ENCODE peak calls at places on chromosomes 5 and 9, in four cellular contexts. J is astrocyte, U is GM23248, I is neural progenitor cell. Y is an unnamed sample.
A peak's percentile ranks its signal among the peaks of the same experiment; 100 is the strongest.

GRCh38 chr5:77356740-77357139 is 135.4 kb downstream of the WDR41 start:
- DNase-seq in J (peak; percentile 58), U (peak; percentile 59), I (no peak), Y (peak; percentile 24)

GRCh38 chr5:56818409-56819026 is 3.2 kb downstream of the MAP3K1 start:
- DNase-seq in J (no peak), U (peak; percentile 33), I (no peak), Y (no peak)

GRCh38 chr5:168472329-168472728 is 13.9 kb upstream of the RARS1 start:
- DNase-seq in J (peak; percentile 95), U (peak; percentile 97), I (no peak), Y (peak; percentile 79)

GRCh38 chr5:159799701-159800100 is 116.6 kb upstream of the ADRA1B start:
- DNase-seq in J (no peak), U (no peak), I (peak; percentile 11), Y (no peak)

GRCh38 chr5:66864240-66864884 is 268.2 kb downstream of the MAST4 start:
- DNase-seq in J (peak; percentile 55), U (peak; percentile 78), I (no peak), Y (peak; percentile 1)

GRCh38 chr5:97181856-97182545 is 1.0 kb downstream of the RIOK2 start:
- DNase-seq in J (peak; percentile 31), U (peak; percentile 46), I (no peak), Y (no peak)

GRCh38 chr5:120164037-120164436 is 300.1 kb upstream of the PRR16 start:
- DNase-seq in J (no peak), U (no peak), I (no peak), Y (no peak)

GRCh38 chr9:34333836-34334235 is 4.5 kb downstream of the NUDT2 start:
- DNase-seq in J (no peak), U (no peak), I (no peak), Y (no peak)

GRCh38 chr5:53877243-53877642 is 316.8 kb downstream of the NDUFS4 start:
- DNase-seq in J (peak; percentile 82), U (peak; percentile 93), I (no peak), Y (peak; percentile 33)

GRCh38 chr5:57176350-57176857 is 2.5 kb downstream of the GPBP1 start:
- DNase-seq in J (peak; percentile 81), U (peak; percentile 92), I (no peak), Y (peak; percentile 33)

GRCh38 chr9:3526903-3527652 is 1.3 kb upstream of the RFX3 start:
- DNase-seq in J (no peak), U (peak; percentile 47), I (peak; percentile 77), Y (peak; percentile 27)

GRCh38 chr9:105296889-105297288 is 52.4 kb downstream of the SLC44A1 start:
- DNase-seq in J (peak; percentile 96), U (peak; percentile 97), I (peak; percentile 31), Y (peak; percentile 66)

GRCh38 chr5:170522211-170523128 is 18.6 kb downstream of the KCNIP1 start:
- DNase-seq in J (peak; percentile 67), U (peak; percentile 86), I (no peak), Y (peak; percentile 63)

GRCh38 chr9:134943411-134943810 is 25.7 kb upstream of the FCN1 start:
- DNase-seq in J (no peak), U (no peak), I (no peak), Y (no peak)

GRCh38 chr5:145752947-145753346 is 82.2 kb downstream of the PRELID2 start:
- DNase-seq in J (peak; percentile 55), U (peak; percentile 60), I (peak; percentile 23), Y (no peak)

GRCh38 chr5:80216753-80217596 is 38.9 kb downstream of the SERINC5 start:
- DNase-seq in J (no peak), U (peak; percentile 53), I (peak; percentile 31), Y (no peak)

GRCh38 chr9:121944741-121945191 is 148.3 kb downstream of the TTLL11 start:
- DNase-seq in J (peak; percentile 56), U (peak; percentile 94), I (no peak), Y (peak; percentile 89)

GRCh38 chr5:88606173-88606572 is 276.8 kb downstream of the MEF2C start:
- DNase-seq in J (peak; percentile 27), U (no peak), I (no peak), Y (peak; percentile 70)

GRCh38 chr5:61625682-61626620 is 293.9 kb downstream of the ZSWIM6 start:
- DNase-seq in J (peak; percentile 29), U (peak; percentile 66), I (peak; percentile 74), Y (no peak)

GRCh38 chr9:100216178-100216787 is 117.2 kb downstream of the INVS start:
- DNase-seq in J (peak; percentile 10), U (peak; percentile 62), I (peak; percentile 71), Y (peak; percentile 67)

GRCh38 chr9:109875495-109875894 is 95.5 kb downstream of the PALM2AKAP2 start:
- DNase-seq in J (no peak), U (no peak), I (no peak), Y (no peak)

GRCh38 chr5:109688647-109688998 is 1.1 kb upstream of the MAN2A1 start:
- DNase-seq in J (no peak), U (peak; percentile 65), I (peak; percentile 51), Y (peak; percentile 34)

DNA sequence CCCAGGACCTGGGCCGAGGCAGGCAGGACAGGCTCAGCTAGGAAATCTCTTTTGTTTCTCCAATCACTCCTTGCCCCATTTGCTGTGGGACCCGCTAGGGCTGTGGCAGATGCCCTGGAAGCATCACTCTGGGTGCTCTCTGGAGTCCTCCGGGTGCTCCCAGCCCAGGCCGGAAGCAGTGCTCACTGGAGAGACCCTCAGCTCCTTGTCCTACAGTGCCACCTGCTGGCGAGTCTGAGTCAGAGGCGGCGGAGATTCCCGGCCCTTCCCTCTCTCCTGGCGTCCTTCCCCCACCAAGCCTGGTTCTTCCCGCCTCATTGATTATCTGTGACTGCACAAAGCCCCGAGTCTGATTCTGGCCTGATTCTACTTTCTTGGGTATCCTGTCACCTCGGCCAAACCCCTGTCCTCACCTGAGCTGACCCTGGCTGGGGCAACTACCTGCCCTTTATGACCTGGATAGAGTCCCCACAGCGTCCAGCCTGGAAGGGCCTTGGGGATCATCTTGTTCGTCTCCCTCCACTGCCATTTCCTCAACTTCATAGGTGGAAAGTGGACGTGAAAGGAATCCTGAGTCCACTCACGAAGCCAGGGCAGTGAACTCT is 7.3 kb upstream of the BARHL1 start:
- DNase-seq in J (peak; percentile 45), U (peak; percentile 83), I (peak; percentile 93), Y (peak; percentile 72)
- TF ChIP-seq EZH2 in J (no peak), U (no peak), I (peak; percentile 59), Y (no peak)

GRCh38 chr9:127783111-127783621 is 2.7 kb upstream of the CDK9 start:
- DNase-seq in J (no peak), U (no peak), I (peak; percentile 40), Y (no peak)
- H3K27ac ChIP-seq in J (no peak overlapping the region), U (no peak overlapping the region), I (no peak overlapping the region), Y (no peak overlapping the region)

DNA sequence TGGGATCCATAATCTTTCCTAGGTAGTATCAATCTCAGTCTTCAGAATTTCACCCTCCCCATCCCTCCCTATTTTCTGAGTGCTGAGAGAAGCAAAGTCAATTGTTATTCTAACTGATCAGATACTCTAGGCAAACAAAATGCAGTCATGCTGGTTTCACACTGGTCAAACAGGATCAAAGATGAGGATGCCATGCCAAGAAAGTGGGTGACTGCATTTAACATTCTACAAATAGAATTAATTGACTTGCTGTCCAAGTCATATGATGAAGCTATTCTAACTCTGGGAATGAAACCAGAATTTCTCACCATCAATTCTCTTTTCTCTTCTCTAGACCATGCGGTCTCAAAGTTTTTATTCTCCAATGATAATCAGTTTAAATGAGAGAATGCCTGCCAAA is 112.5 kb downstream of the CTNND2 start:
- DNase-seq in J (peak; percentile 8), U (no peak), I (no peak), Y (peak; percentile 82)
- TF ChIP-seq EZH2 in J (no peak), U (no peak), I (no peak), Y (no peak)

GRCh38 chr9:79579624-79580023 is 7.9 kb downstream of the TLE4 start:
- DNase-seq in J (no peak), U (no peak), I (no peak), Y (no peak)

GRCh38 chr9:79578891-79579290 is 7.1 kb downstream of the TLE4 start:
- DNase-seq in J (no peak), U (peak; percentile 61), I (no peak), Y (no peak)

GRCh38 chr9:79580065-79580464 is 8.3 kb downstream of the TLE4 start:
- DNase-seq in J (no peak), U (no peak), I (no peak), Y (no peak)

GRCh38 chr9:79581794-79582193 is 10.0 kb downstream of the TLE4 start:
- DNase-seq in J (peak; percentile 94), U (peak; percentile 92), I (peak; percentile 32), Y (peak; percentile 52)

GRCh38 chr9:79581388-79581787 is 9.6 kb downstream of the TLE4 start:
- DNase-seq in J (peak; percentile 69), U (peak; percentile 23), I (no peak), Y (no peak)
- H3K27ac ChIP-seq in J (peak overlapping the region; percentile 43), U (peak overlapping the region; percentile 84), I (peak overlapping the region; percentile 82), Y (no peak overlapping the region)

DNA sequence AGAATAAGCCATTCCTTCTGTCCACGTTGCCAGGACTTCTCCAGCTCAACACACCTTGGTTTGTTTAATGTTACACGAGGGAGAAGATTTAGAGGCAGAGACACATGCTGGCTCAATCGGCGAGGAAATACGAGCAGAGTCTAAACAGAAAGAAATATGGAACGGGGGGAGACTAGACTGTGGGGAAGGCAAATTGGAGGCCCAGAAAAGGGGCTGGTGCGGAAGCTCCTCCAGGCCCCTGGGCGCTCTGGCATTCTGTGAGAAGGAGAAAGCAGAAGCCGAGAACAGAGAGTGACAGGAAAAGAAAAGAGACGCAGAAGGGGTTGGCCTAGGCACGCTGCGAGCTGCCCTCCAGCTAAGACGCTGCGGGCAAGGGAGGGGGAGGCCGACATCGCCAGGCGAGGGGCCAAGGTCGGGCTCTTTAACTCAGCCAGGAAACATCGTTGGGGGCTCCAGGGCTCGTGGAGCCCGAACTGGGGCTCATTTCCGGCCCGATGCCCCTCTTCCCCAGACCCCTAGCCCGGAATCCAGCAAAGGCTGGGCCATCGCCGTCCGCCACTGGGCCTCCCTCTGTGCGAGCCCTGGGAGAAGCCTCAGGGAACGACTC is 3.2 kb upstream of the PAX5 start:
- DNase-seq in J (no peak), U (no peak), I (peak; percentile 63), Y (no peak)
- TF ChIP-seq EZH2 in J (peak; percentile 51), U (no peak), I (no peak), Y (no peak)